ENCODE peak calls at places on chromosomes 11 and 22, in nine cellular contexts. V is IMR-90, D is A549, C is testis, R is breast epithelium, Z is heart left ventricle, B is spleen, N is Peyer's patch, X is uterus. W is an unnamed sample.

GRCh38 chr22:36197065-36197440 is 4.6 kb downstream of the APOL4 start:
- DNase-seq in V (peak; percentile 70), D (no peak), C (peak; percentile 70), R (no peak), Z (peak; percentile 74), B (no peak), N (peak; percentile 59), X (peak; percentile 85), W (peak; percentile 42)

GRCh38 chr11:2794419-2794795 is 91.2 kb downstream of the CDKN1C start:
- DNase-seq in V (no peak), D (no peak), C (no peak), R (peak; percentile 41), Z (no peak), B (peak; percentile 38), N (peak; percentile 37), X (no peak), W (no peak)

GRCh38 chr22:19622061-19622441 is 92.3 kb upstream of the SEPTIN5 start:
- DNase-seq in V (no peak), D (no peak), C (no peak), R (no peak), Z (no peak), B (peak; percentile 84), N (peak; percentile 68), X (no peak), W (no peak)

GRCh38 chr11:72856551-72857342 is 42.5 kb downstream of the ATG16L2 start:
- DNase-seq in V (no peak), D (no peak), C (no peak), R (no peak), Z (no peak), B (no peak), N (no peak), X (no peak), W (no peak)

GRCh38 chr11:32200448-32200847 is 109.6 kb downstream of the RCN1 start:
- DNase-seq in V (no peak), D (no peak), C (no peak), R (no peak), Z (no peak), B (no peak), N (no peak), X (no peak), W (no peak)

GRCh38 chr11:60858731-60859464 is 3.1 kb upstream of the PTGDR2 start:
- DNase-seq in V (no peak), D (no peak), C (no peak), R (no peak), Z (peak; percentile 19), B (peak; percentile 52), N (no peak), X (no peak), W (no peak)

GRCh38 chr11:130115218-130115617 is 44.4 kb upstream of the ST14 start:
- DNase-seq in V (peak; percentile 41), D (no peak), C (no peak), R (no peak), Z (no peak), B (no peak), N (no peak), X (no peak), W (no peak)

GRCh38 chr11:29669336-29669735 is 347.5 kb downstream of the KCNA4 start:
- DNase-seq in V (no peak), D (no peak), C (no peak), R (no peak), Z (no peak), B (no peak), N (no peak), X (no peak), W (no peak)

GRCh38 chr11:122672892-122673291 is 17.4 kb downstream of the UBASH3B start:
- DNase-seq in V (no peak), D (no peak), C (no peak), R (no peak), Z (peak; percentile 52), B (no peak), N (peak; percentile 53), X (no peak), W (peak; percentile 16)
- H3K4me1 ChIP-seq in V (peaks cover 31% of the 10 kb centered on the region), D (peaks cover 88% of the 10 kb centered on the region), C (no peaks in the 10 kb centered on the region), R (no peaks in the 10 kb centered on the region), Z (no peaks in the 10 kb centered on the region), B (peaks cover 22% of the 10 kb centered on the region), N (no peaks in the 10 kb centered on the region), X (no peaks in the 10 kb centered on the region), W (no peaks in the 10 kb centered on the region)

DNA sequence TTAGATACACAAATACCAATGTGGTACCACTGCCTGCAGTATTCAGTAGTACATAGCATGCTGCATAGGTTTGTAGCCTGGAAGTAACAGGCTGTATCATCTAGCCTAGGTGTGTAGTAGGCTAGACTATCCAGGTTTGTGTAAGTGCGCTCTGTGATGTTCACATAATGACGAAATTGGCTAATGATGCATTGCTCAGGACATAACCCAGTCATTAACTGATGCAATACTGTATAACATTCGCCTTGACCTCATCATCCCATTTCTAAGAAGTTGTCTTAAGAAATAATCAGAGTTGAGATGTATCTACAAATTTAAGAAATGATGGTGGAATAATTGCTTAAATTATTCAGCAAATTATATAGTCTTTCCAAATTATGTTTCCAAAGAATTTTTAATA is 116.0 kb upstream of the TIMP3 start:
- DNase-seq in V (peak; percentile 20), D (no peak), C (no peak), R (no peak), Z (no peak), B (no peak), N (no peak), X (no peak), W (no peak)
- TF ChIP-seq POLR2A in V (no peak), D (no peak), C (no peak), R (no peak), Z (no peak), B (no peak), N (no peak), X (no peak), W (no peak)

GRCh38 chr11:88384004-88384677 is 46.6 kb upstream of the CTSC start:
- DNase-seq in V (peak; percentile 47), D (peak; percentile 36), C (no peak), R (no peak), Z (no peak), B (no peak), N (no peak), X (no peak), W (no peak)
- H3K27ac ChIP-seq in V (peak overlapping the region; percentile 51), D (peak overlapping the region; percentile 46), C (no peak overlapping the region), R (no peak overlapping the region), Z (no peak overlapping the region), B (no peak overlapping the region), N (no peak overlapping the region), X (no peak overlapping the region), W (peak overlapping the region; percentile 33)

GRCh38 chr11:126485021-126485781 is 129.7 kb downstream of the ST3GAL4 start:
- DNase-seq in V (peak; percentile 81), D (no peak), C (no peak), R (no peak), Z (no peak), B (peak; percentile 52), N (no peak), X (no peak), W (no peak)
- H3K4me1 ChIP-seq in V (peaks cover 21% of the 10 kb centered on the region), D (peaks cover 20% of the 10 kb centered on the region), C (no peaks in the 10 kb centered on the region), R (no peaks in the 10 kb centered on the region), Z (peaks cover 10% of the 10 kb centered on the region), B (peaks cover 4% of the 10 kb centered on the region), N (no peaks in the 10 kb centered on the region), X (no peaks in the 10 kb centered on the region), W (peaks cover 7% of the 10 kb centered on the region)

GRCh38 chr11:910589-911030 is at the start of gene CHID1:
- DNase-seq in V (peak; percentile 67), D (peak; percentile 85), C (peak; percentile 88), R (peak; percentile 86), Z (peak; percentile 89), B (peak; percentile 97), N (peak; percentile 93), X (peak; percentile 91), W (peak; percentile 91)
- TF ChIP-seq POLR2A in V (no peak), D (peak; percentile 37), C (no peak), R (peak; percentile 19), Z (no peak), B (no peak), N (no peak), X (no peak), W (peak; percentile 7)

GRCh38 chr11:14644396-14645246 is 1.0 kb downstream of the PDE3B start:
- DNase-seq in V (no peak), D (peak; percentile 28), C (peak; percentile 50), R (no peak), Z (peak; percentile 46), B (peak; percentile 92), N (peak; percentile 61), X (no peak), W (peak; percentile 43)
- H3K27ac ChIP-seq in V (no peak overlapping the region), D (peak overlapping the region; percentile 79), C (peak overlapping the region; percentile 88), R (no peak overlapping the region), Z (peak overlapping the region; percentile 68), B (peak overlapping the region; percentile 95), N (peak overlapping the region; percentile 93), X (no peak overlapping the region), W (peak overlapping the region; percentile 96)

W was measured in transverse colon.